ENCODE peak calls at places on chromosomes 11 and 22, in eight cellular contexts. H is spleen; B is A549; D is ovary; O is thyroid gland; J is substantia nigra; W is CD8-positive, alpha-beta memory T cell; S is naive thymus-derived CD4-positive, alpha-beta T cell. Q is an unnamed sample.

GRCh38 chr22:25622011-25622410 is 57.5 kb downstream of the GRK3 start:
- DNase-seq in H (no peak), B (no peak), D (no peak), O (no peak), J (no peak), W (no peak), S (no peak), Q (no peak)

GRCh38 chr11:57668467-57668890 is 565 bp downstream of the ZDHHC5 start:
- DNase-seq in H (no peak), B (no peak), D (no peak), O (peak; percentile 24), J (no peak), W (no peak), S (peak; percentile 45), Q (peak; percentile 60)

GRCh38 chr22:17213976-17214375 is 5.3 kb downstream of the ADA2 start:
- DNase-seq in H (no peak), B (no peak), D (no peak), O (peak; percentile 72), J (peak; percentile 51), W (peak; percentile 46), S (peak; percentile 39), Q (peak; percentile 57)

GRCh38 chr11:96753997-96754396 is 364.2 kb downstream of the JRKL start:
- DNase-seq in H (no peak), B (no peak), D (no peak), O (no peak), J (no peak), W (no peak), S (no peak), Q (no peak)

GRCh38 chr11:56151376-56151775 is 8.7 kb downstream of the OR8K5 start:
- DNase-seq in H (no peak), B (no peak), D (no peak), O (no peak), J (no peak), W (no peak), S (no peak), Q (no peak)

GRCh38 chr11:83044958-83045712 is 26.6 kb downstream of the RAB30 start:
- DNase-seq in H (no peak), B (peak; percentile 87), D (no peak), O (no peak), J (no peak), W (no peak), S (no peak), Q (peak; percentile 92)

GRCh38 chr11:68081691-68082090 is 39.5 kb downstream of the CHKA start:
- DNase-seq in H (no peak), B (no peak), D (no peak), O (peak; percentile 90), J (no peak), W (no peak), S (no peak), Q (no peak)

GRCh38 chr11:34650528-34650927 is 29.6 kb downstream of the EHF start:
- DNase-seq in H (no peak), B (no peak), D (no peak), O (no peak), J (no peak), W (peak; percentile 90), S (peak; percentile 83), Q (no peak)

GRCh38 chr22:38467904-38468760 is at the start of gene KDELR3:
- DNase-seq in H (peak; percentile 79), B (peak; percentile 40), D (peak; percentile 78), O (peak; percentile 64), J (peak; percentile 25), W (peak; percentile 26), S (no peak), Q (peak; percentile 95)

GRCh38 chr11:33860926-33861325 is 30.9 kb downstream of the LMO2 start:
- DNase-seq in H (no peak), B (no peak), D (no peak), O (no peak), J (no peak), W (no peak), S (no peak), Q (no peak)

GRCh38 chr11:5930614-5931013 is 11.4 kb upstream of the OR56A3 start:
- DNase-seq in H (no peak), B (no peak), D (no peak), O (no peak), J (no peak), W (no peak), S (no peak), Q (no peak)

GRCh38 chr11:34305095-34305692 is 52.6 kb downstream of the ABTB2 start:
- DNase-seq in H (no peak), B (no peak), D (no peak), O (no peak), J (no peak), W (no peak), S (no peak), Q (no peak)

GRCh38 chr11:12102588-12103410 is 7.6 kb upstream of the MICAL2 start:
- DNase-seq in H (no peak), B (no peak), D (no peak), O (no peak), J (no peak), W (no peak), S (no peak), Q (no peak)

GRCh38 chr11:101369835-101370234 is 214.0 kb downstream of the TRPC6 start:
- DNase-seq in H (no peak), B (no peak), D (no peak), O (no peak), J (no peak), W (no peak), S (no peak), Q (no peak)

GRCh38 chr22:19598054-19598855 is 74.0 kb upstream of the CLDN5 start:
- DNase-seq in H (peak; percentile 69), B (no peak), D (no peak), O (no peak), J (no peak), W (peak; percentile 28), S (peak; percentile 38), Q (peak; percentile 19)
- H3K27ac ChIP-seq in H (peak overlapping the region; percentile 69), B (no peak overlapping the region), D (no peak overlapping the region), O (peak overlapping the region; percentile 46), J (no peak overlapping the region), W (no peak overlapping the region), S (peak overlapping the region; percentile 75), Q (no peak overlapping the region)

GRCh38 chr11:78801161-78801884 is 226.7 kb upstream of the NARS2 start:
- DNase-seq in H (no peak), B (no peak), D (no peak), O (peak; percentile 79), J (no peak), W (no peak), S (no peak), Q (peak; percentile 85)

GRCh38 chr11:78800089-78800690 is 225.5 kb upstream of the NARS2 start:
- DNase-seq in H (no peak), B (no peak), D (no peak), O (peak; percentile 66), J (no peak), W (no peak), S (no peak), Q (peak; percentile 30)

GRCh38 chr11:78800756-78801155 is 226.1 kb upstream of the NARS2 start:
- DNase-seq in H (no peak), B (no peak), D (no peak), O (no peak), J (no peak), W (no peak), S (no peak), Q (no peak)

GRCh38 chr11:78803995-78804394 is 229.3 kb upstream of the NARS2 start:
- DNase-seq in H (no peak), B (no peak), D (no peak), O (no peak), J (no peak), W (no peak), S (no peak), Q (no peak)

DNA sequence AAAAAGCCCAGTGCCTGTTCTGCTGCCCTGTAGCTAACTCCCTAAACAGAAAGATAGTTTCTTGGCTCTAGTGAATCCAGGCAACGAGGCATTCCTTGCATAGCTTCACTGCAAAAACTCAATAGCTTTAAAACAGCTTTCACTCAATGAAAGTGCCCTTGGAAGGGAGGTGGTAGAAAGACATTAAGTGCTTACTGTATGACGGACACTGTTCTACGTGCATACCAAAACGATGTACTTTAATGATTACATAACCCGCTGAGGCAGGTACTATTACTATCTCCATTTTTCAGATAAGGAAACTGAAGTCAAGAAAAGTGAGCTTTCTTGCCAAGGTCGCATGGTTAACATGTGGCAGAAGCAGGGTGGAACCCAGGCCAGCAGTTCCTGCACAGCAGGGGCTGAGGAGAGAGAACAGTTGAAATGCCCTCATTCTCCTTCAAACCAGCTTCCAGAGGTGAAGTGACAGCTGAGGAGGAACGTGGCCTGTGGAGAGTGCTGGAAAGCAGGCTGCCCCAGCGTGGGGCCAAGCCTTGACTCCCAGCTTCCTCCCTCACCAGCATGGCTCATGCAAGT is 227.5 kb upstream of the NARS2 start:
- DNase-seq in H (no peak), B (no peak), D (no peak), O (peak; percentile 62), J (no peak), W (no peak), S (no peak), Q (peak; percentile 18)
- H3K27ac ChIP-seq in H (peak overlapping the region; percentile 67), B (peak overlapping the region; percentile 41), D (no peak overlapping the region), O (peak overlapping the region; percentile 92), J (no peak overlapping the region), W (no peak overlapping the region), S (no peak overlapping the region), Q (peak overlapping the region; percentile 61)

GRCh38 chr11:75734491-75735180 is 17.0 kb downstream of the MOGAT2 start:
- DNase-seq in H (no peak), B (no peak), D (no peak), O (no peak), J (no peak), W (no peak), S (no peak), Q (no peak)
- H3K27ac ChIP-seq in H (no peak overlapping the region), B (no peak overlapping the region), D (no peak overlapping the region), O (no peak overlapping the region), J (no peak overlapping the region), W (no peak overlapping the region), S (no peak overlapping the region), Q (no peak overlapping the region)

GRCh38 chr11:78139422-78140391 is at the start of gene ALG8:
- DNase-seq in H (peak; percentile 99), B (peak; percentile 99), D (peak; percentile 97), O (peak; percentile 96), J (peak; percentile 95), W (peak; percentile 95), S (peak; percentile 94), Q (peak; percentile 100)

GRCh38 chr11:78140392-78141077 is 1.1 kb upstream of the ALG8 start:
- DNase-seq in H (no peak), B (no peak), D (no peak), O (no peak), J (no peak), W (no peak), S (no peak), Q (peak; percentile 28)

GRCh38 chr11:78138694-78139421 is 568 bp downstream of the ALG8 start:
- DNase-seq in H (no peak), B (peak; percentile 31), D (no peak), O (no peak), J (no peak), W (no peak), S (no peak), Q (peak; percentile 67)

GRCh38 chr11:78132475-78132874 is 7.0 kb downstream of the ALG8 start:
- DNase-seq in H (no peak), B (no peak), D (no peak), O (no peak), J (no peak), W (no peak), S (no peak), Q (no peak)

DNA sequence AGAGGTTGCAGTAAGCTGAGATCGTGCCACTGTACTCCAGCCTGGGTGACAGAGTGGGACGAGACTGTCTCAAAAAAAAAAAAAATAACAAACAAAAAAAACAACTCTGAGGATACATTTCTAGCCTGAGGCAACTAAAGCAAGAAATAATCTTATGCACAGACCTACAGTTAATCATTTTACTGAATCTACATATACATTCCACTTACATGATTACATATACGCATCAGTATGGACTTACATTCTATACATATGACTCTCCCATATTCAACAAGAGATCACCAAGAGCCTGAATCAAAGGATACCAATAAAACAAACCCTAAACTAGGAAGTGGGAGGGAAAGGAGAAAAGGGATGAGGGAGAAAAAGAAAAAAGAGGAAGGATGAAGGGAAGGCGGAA is 1.1 kb downstream of the ALG8 start:
- DNase-seq in H (no peak), B (no peak), D (no peak), O (no peak), J (no peak), W (no peak), S (no peak), Q (peak; percentile 20)
- H3K27ac ChIP-seq in H (no peak overlapping the region), B (peak overlapping the region; percentile 93), D (no peak overlapping the region), O (no peak overlapping the region), J (no peak overlapping the region), W (no peak overlapping the region), S (peak overlapping the region; percentile 80), Q (no peak overlapping the region)

Q was measured in GM23248.